ENCODE peak calls at places on chromosomes 11 and 22, in five cellular contexts. One of them, this sample, is unnamed.

GRCh38 chr11:12235945-12236743 is 125.8 kb downstream of the MICAL2 start:
- DNase-seq in activated naive CD4-positive, alpha-beta T cell treated with Interleukin-2 at 50 U/mL for 16 hours: peak; percentile 54
- DNase-seq in T-helper 2 cell: peak; percentile 67
- DNase-seq in progenitor cell of endocrine pancreas: no peak
- DNase-seq in foreskin melanocyte: peak; percentile 49
- DNase-seq in this sample: peak; percentile 25

GRCh38 chr11:64256300-64256699 is 5.0 kb downstream of the PLCB3 start:
- DNase-seq in activated naive CD4-positive, alpha-beta T cell treated with Interleukin-2 at 50 U/mL for 16 hours: no peak
- DNase-seq in T-helper 2 cell: no peak
- DNase-seq in progenitor cell of endocrine pancreas: no peak
- DNase-seq in foreskin melanocyte: no peak
- DNase-seq in this sample: no peak

GRCh38 chr11:83464181-83464580 is 178.0 kb upstream of the CCDC90B start:
- DNase-seq in activated naive CD4-positive, alpha-beta T cell treated with Interleukin-2 at 50 U/mL for 16 hours: no peak
- DNase-seq in T-helper 2 cell: no peak
- DNase-seq in progenitor cell of endocrine pancreas: no peak
- DNase-seq in foreskin melanocyte: no peak
- DNase-seq in this sample: no peak

GRCh38 chr11:2376751-2377451 is at the start of gene CD81:
- DNase-seq in activated naive CD4-positive, alpha-beta T cell treated with Interleukin-2 at 50 U/mL for 16 hours: peak; percentile 61
- DNase-seq in T-helper 2 cell: peak; percentile 43
- DNase-seq in progenitor cell of endocrine pancreas: peak; percentile 42
- DNase-seq in foreskin melanocyte: no peak
- DNase-seq in this sample: no peak

GRCh38 chr11:2420502-2421225 is 20.1 kb downstream of the TSSC4 start:
- DNase-seq in activated naive CD4-positive, alpha-beta T cell treated with Interleukin-2 at 50 U/mL for 16 hours: peak; percentile 72
- DNase-seq in T-helper 2 cell: peak; percentile 47
- DNase-seq in progenitor cell of endocrine pancreas: peak; percentile 64
- DNase-seq in foreskin melanocyte: peak; percentile 37
- DNase-seq in this sample: peak; percentile 47

GRCh38 chr11:12266943-12267342 is 110.4 kb upstream of the PARVA start:
- DNase-seq in activated naive CD4-positive, alpha-beta T cell treated with Interleukin-2 at 50 U/mL for 16 hours: no peak
- DNase-seq in T-helper 2 cell: no peak
- DNase-seq in progenitor cell of endocrine pancreas: no peak
- DNase-seq in foreskin melanocyte: no peak
- DNase-seq in this sample: no peak

GRCh38 chr11:92417326-92417725 is 192.7 kb downstream of the FAT3 start:
- DNase-seq in activated naive CD4-positive, alpha-beta T cell treated with Interleukin-2 at 50 U/mL for 16 hours: no peak
- DNase-seq in T-helper 2 cell: no peak
- DNase-seq in progenitor cell of endocrine pancreas: no peak
- DNase-seq in foreskin melanocyte: no peak
- DNase-seq in this sample: no peak

GRCh38 chr22:50199836-50200332 is 927 bp upstream of the SELENOO start:
- DNase-seq in activated naive CD4-positive, alpha-beta T cell treated with Interleukin-2 at 50 U/mL for 16 hours: no peak
- DNase-seq in T-helper 2 cell: no peak
- DNase-seq in progenitor cell of endocrine pancreas: no peak
- DNase-seq in foreskin melanocyte: no peak
- DNase-seq in this sample: no peak

GRCh38 chr11:10350341-10350740 is 45.5 kb downstream of the ADM start:
- DNase-seq in activated naive CD4-positive, alpha-beta T cell treated with Interleukin-2 at 50 U/mL for 16 hours: no peak
- DNase-seq in T-helper 2 cell: no peak
- DNase-seq in progenitor cell of endocrine pancreas: no peak
- DNase-seq in foreskin melanocyte: no peak
- DNase-seq in this sample: no peak

GRCh38 chr11:833849-834311 is 1.1 kb downstream of the CD151 start:
- DNase-seq in activated naive CD4-positive, alpha-beta T cell treated with Interleukin-2 at 50 U/mL for 16 hours: no peak
- DNase-seq in T-helper 2 cell: no peak
- DNase-seq in progenitor cell of endocrine pancreas: no peak
- DNase-seq in foreskin melanocyte: no peak
- DNase-seq in this sample: no peak

GRCh38 chr11:47305734-47306483 is 36.0 kb downstream of the MADD start:
- DNase-seq in activated naive CD4-positive, alpha-beta T cell treated with Interleukin-2 at 50 U/mL for 16 hours: no peak
- DNase-seq in T-helper 2 cell: no peak
- DNase-seq in progenitor cell of endocrine pancreas: no peak
- DNase-seq in foreskin melanocyte: no peak
- DNase-seq in this sample: peak; percentile 35

GRCh38 chr11:24496728-24497396 is at the start of gene LUZP2:
- DNase-seq in activated naive CD4-positive, alpha-beta T cell treated with Interleukin-2 at 50 U/mL for 16 hours: no peak
- DNase-seq in T-helper 2 cell: no peak
- DNase-seq in progenitor cell of endocrine pancreas: peak; percentile 37
- DNase-seq in foreskin melanocyte: peak; percentile 5
- DNase-seq in this sample: peak; percentile 4

GRCh38 chr22:23856721-23857605 is 712 bp upstream of the SLC2A11 start:
- DNase-seq in activated naive CD4-positive, alpha-beta T cell treated with Interleukin-2 at 50 U/mL for 16 hours: peak; percentile 12
- DNase-seq in T-helper 2 cell: no peak
- DNase-seq in progenitor cell of endocrine pancreas: peak; percentile 41
- DNase-seq in foreskin melanocyte: peak; percentile 64
- DNase-seq in this sample: peak; percentile 42

GRCh38 chr11:69162505-69162904 is 6.8 kb downstream of the SMIM38 start:
- DNase-seq in activated naive CD4-positive, alpha-beta T cell treated with Interleukin-2 at 50 U/mL for 16 hours: no peak
- DNase-seq in T-helper 2 cell: no peak
- DNase-seq in progenitor cell of endocrine pancreas: no peak
- DNase-seq in foreskin melanocyte: no peak
- DNase-seq in this sample: no peak